ENCODE peak calls at places on chromosomes 6 and 20, in four cellular contexts. G, C, O and W are unnamed samples.

GRCh38 chr6:170087946-170088348 is 202.9 kb downstream of the DLL1 start:
- DNase-seq in G (no peak), C (no peak), O (no peak), W (no peak)

GRCh38 chr6:152435816-152436215 is 201.3 kb downstream of the SYNE1 start:
- DNase-seq in G (no peak), C (no peak), O (no peak), W (no peak)

GRCh38 chr20:25017257-25017803 is 24.8 kb upstream of the APMAP start:
- DNase-seq in G (no peak), C (no peak), O (no peak), W (peak; percentile 77)

GRCh38 chr6:155245871-155246270 is 17.9 kb upstream of the CLDN20 start:
- DNase-seq in G (no peak), C (no peak), O (no peak), W (no peak)

GRCh38 chr6:145235207-145235606 is 500.1 kb downstream of the EPM2A start:
- DNase-seq in G (no peak), C (no peak), O (no peak), W (no peak)

GRCh38 chr6:797479-798077 is 104.6 kb upstream of the EXOC2 start:
- DNase-seq in G (no peak), C (no peak), O (peak; percentile 55), W (peak; percentile 37)

GRCh38 chr6:28807682-28808280 is 116.0 kb downstream of the TRIM27 start:
- DNase-seq in G (no peak), C (no peak), O (no peak), W (peak; percentile 53)

GRCh38 chr6:16514249-16514648 is 247.0 kb downstream of the ATXN1 start:
- DNase-seq in G (no peak), C (no peak), O (peak; percentile 37), W (no peak)

GRCh38 chr6:144510859-144511258 is 225.7 kb downstream of the UTRN start:
- DNase-seq in G (no peak), C (no peak), O (no peak), W (no peak)

GRCh38 chr20:33490023-33490933 is at the start of gene CBFA2T2:
- DNase-seq in G (peak; percentile 2), C (no peak), O (peak; percentile 55), W (peak; percentile 47)

GRCh38 chr6:37137201-37137880 is 32.6 kb upstream of the PIM1 start:
- DNase-seq in G (peak; percentile 99), C (no peak), O (peak; percentile 96), W (peak; percentile 98)

GRCh38 chr20:34570859-34571306 is 12.4 kb downstream of the MAP1LC3A start:
- DNase-seq in G (peak; percentile 37), C (no peak), O (no peak), W (no peak)

GRCh38 chr20:38471987-38472512 is 593 bp upstream of the RALGAPB start:
- DNase-seq in G (no peak), C (no peak), O (no peak), W (no peak)

GRCh38 chr20:38471245-38471644 is 1.4 kb upstream of the RALGAPB start:
- DNase-seq in G (no peak), C (no peak), O (no peak), W (no peak)

GRCh38 chr20:38473353-38473795 is 731 bp downstream of the RALGAPB start:
- DNase-seq in G (no peak), C (no peak), O (peak; percentile 13), W (no peak)

GRCh38 chr20:38477747-38478146 is 5.1 kb downstream of the RALGAPB start:
- DNase-seq in G (no peak), C (no peak), O (no peak), W (no peak)

GRCh38 chr20:38472513-38473352 is at the start of gene RALGAPB:
- DNase-seq in G (peak; percentile 92), C (peak; percentile 98), O (peak; percentile 96), W (peak; percentile 97)
- TF ChIP-seq CTCF in G (peak; percentile 52), C (peak; percentile 52), O (peak; percentile 31), W (peak; percentile 76)

DNA sequence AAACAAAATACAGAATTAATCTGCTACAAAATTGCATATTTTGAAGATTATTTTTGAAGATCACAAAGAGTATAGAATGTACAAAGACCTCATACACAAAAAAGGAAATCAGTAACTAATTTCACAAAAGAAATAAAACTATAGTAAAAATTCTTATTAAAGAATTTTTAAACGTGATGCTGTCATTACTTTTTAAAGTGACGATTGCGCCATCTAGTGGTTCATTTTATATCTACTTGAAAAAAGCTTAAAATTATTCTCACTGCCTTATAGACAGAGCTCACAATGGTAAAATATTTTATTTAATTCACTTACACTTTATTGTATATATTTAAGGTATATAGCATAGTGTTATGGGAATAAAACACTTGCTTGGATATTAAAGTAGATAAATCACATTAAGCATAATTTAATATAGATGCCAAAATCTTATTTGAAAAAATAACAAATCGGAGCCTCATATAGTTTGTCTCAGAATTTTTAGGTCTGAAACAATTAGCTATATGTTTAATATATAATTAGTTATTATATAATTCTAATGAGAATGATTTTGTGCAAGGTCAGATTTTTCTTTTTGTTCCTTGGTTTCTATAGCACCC is 128.8 kb downstream of the PHF3 start:
- DNase-seq in G (no peak), C (no peak), O (no peak), W (no peak)
- TF ChIP-seq CTCF in G (no peak), C (peak; percentile 75), O (no peak), W (peak; percentile 73)

DNA sequence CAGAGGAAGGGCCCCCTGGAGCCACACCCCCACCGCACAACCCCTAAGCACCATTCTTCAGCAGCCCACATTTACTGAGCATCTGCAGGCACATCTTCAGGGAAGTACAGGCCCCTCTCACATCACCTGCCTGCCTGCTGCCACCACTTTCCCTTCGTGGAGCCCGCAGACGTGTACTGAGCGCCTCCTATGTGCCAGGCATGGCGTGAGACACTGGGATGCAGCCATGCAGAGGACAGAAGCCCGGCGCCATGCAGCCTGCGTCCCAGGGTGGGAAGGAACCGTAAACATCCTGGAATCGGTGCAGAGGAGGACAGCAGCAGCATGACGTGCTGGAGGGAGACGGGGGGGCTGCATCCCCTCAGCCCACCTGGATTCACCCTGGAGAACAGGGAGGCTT is 78.1 kb downstream of the GRM4 start:
- DNase-seq in G (no peak), C (no peak), O (no peak), W (no peak)
- TF ChIP-seq CTCF in G (peak; percentile 6), C (no peak), O (no peak), W (peak; percentile 46)

DNA sequence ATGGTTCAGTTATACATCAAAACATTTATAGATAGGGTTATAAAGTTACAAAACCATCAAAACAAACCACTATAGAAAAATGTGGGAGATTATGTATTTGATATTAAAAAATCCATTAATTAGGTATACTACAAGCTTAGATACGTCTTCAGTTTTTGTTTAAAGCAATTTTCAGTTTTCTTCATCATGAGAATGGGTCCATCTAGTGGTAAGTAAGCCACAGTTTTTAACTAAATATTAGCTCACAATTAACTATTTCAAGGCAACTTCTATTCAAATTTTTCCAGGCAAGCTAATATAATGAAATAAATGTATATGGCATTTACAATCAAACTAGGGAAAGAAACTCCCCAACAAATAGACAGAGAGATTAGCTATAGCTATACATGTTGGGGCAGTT is 44.4 kb downstream of the RNGTT start:
- DNase-seq in G (no peak), C (no peak), O (no peak), W (no peak)
- TF ChIP-seq CTCF in G (no peak), C (no peak), O (no peak), W (peak; percentile 49)